ENCODE peak calls at places on chromosomes 3 and 15, in four cellular contexts. E, D, R and W are unnamed samples.

GRCh38 chr3:4750306-4751056 is 228.8 kb upstream of the BHLHE40 start:
- DNase-seq in E (peak; percentile 8), D (no peak), R (no peak), W (no peak)

GRCh38 chr15:95932676-95933075 is 397.8 kb upstream of the NR2F2 start:
- DNase-seq in E (no peak), D (peak; percentile 43), R (no peak), W (no peak)

GRCh38 chr3:128572644-128573105 is 77.9 kb downstream of the RPN1 start:
- DNase-seq in E (no peak), D (peak; percentile 37), R (no peak), W (peak; percentile 9)

GRCh38 chr15:73688455-73688854 is 4.3 kb downstream of the CD276 start:
- DNase-seq in E (no peak), D (no peak), R (no peak), W (no peak)

GRCh38 chr3:112111785-112112402 is 21.2 kb downstream of the GCSAM start:
- DNase-seq in E (peak; percentile 59), D (peak; percentile 83), R (no peak), W (no peak)

GRCh38 chr15:47506543-47507090 is 210.7 kb upstream of the SEMA6D start:
- DNase-seq in E (no peak), D (no peak), R (no peak), W (no peak)

GRCh38 chr3:7977245-7978103 is 524.1 kb upstream of the LMCD1 start:
- DNase-seq in E (peak; percentile 6), D (peak; percentile 26), R (no peak), W (no peak)

GRCh38 chr15:50145451-50145872 is 26.4 kb upstream of the ATP8B4 start:
- DNase-seq in E (peak; percentile 78), D (peak; percentile 90), R (no peak), W (peak; percentile 22)

GRCh38 chr3:63349583-63350177 is 71.6 kb downstream of the SYNPR start:
- DNase-seq in E (peak; percentile 43), D (peak; percentile 59), R (no peak), W (no peak)

GRCh38 chr3:14689247-14689980 is 14.5 kb downstream of the C3orf20 start:
- DNase-seq in E (no peak), D (no peak), R (no peak), W (no peak)

GRCh38 chr15:43514241-43515057 is 3.0 kb upstream of the MAP1A start:
- DNase-seq in E (no peak), D (peak; percentile 95), R (peak; percentile 46), W (no peak)

GRCh38 chr15:99427668-99428361 is 138.0 kb upstream of the MEF2A start:
- DNase-seq in E (no peak), D (no peak), R (no peak), W (no peak)

GRCh38 chr3:196997311-196997710 is 28.7 kb upstream of the PIGZ start:
- DNase-seq in E (no peak), D (no peak), R (no peak), W (no peak)

GRCh38 chr15:63134245-63134644 is 12.6 kb downstream of the LACTB start:
- DNase-seq in E (no peak), D (no peak), R (no peak), W (no peak)

GRCh38 chr3:49377483-49377882 is 19.3 kb upstream of the GPX1 start:
- DNase-seq in E (no peak), D (no peak), R (no peak), W (no peak)

GRCh38 chr15:59522988-59523461 is 85.0 kb downstream of the FAM81A start:
- DNase-seq in E (no peak), D (no peak), R (no peak), W (peak; percentile 41)

GRCh38 chr3:39911465-39912309 is 102.3 kb downstream of the MYRIP start:
- DNase-seq in E (no peak), D (no peak), R (no peak), W (no peak)

GRCh38 chr15:90814193-90814811 is 54.1 kb upstream of the FURIN start:
- DNase-seq in E (no peak), D (no peak), R (no peak), W (no peak)

GRCh38 chr3:108118038-108118727 is 27.4 kb upstream of the CD47 start:
- DNase-seq in E (no peak), D (no peak), R (no peak), W (no peak)

GRCh38 chr3:118740722-118741290 is 293.8 kb downstream of the IGSF11 start:
- DNase-seq in E (no peak), D (no peak), R (no peak), W (no peak)

GRCh38 chr15:26713498-26713897 is 59.4 kb downstream of the GABRB3 start:
- DNase-seq in E (no peak), D (no peak), R (no peak), W (no peak)

GRCh38 chr3:72678892-72679291 is 169.4 kb downstream of the SHQ1 start:
- DNase-seq in E (no peak), D (no peak), R (no peak), W (no peak)

GRCh38 chr3:157533298-157533870 is 30.2 kb upstream of the VEPH1 start:
- DNase-seq in E (no peak), D (no peak), R (no peak), W (no peak)

GRCh38 chr15:100291106-100291505 is 50.7 kb downstream of the ADAMTS17 start:
- DNase-seq in E (no peak), D (peak; percentile 57), R (no peak), W (no peak)

DNA sequence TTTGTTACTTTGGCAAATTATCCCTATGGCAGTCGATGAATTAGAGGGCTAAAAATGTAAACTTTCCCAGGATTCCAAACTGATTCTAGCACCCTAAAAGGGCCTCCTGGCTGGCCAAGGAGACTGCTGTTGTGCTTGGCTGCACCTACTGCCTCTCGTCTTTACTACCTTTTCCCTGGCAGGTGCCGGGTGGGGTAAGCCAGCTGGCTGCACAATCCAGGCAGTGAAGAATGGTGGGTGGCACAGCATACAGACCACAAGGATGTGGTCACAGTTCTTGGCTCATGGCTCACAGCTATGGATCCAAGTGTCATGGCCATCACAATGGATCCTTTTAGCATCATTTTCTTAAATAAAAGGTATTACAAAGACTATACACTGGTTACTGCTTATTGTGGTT is 20.7 kb upstream of the SLC25A26 start:
- DNase-seq in E (no peak), D (peak; percentile 46), R (no peak), W (no peak)
- H3K27ac ChIP-seq in E (no peak overlapping the region), D (no peak overlapping the region), R (no peak overlapping the region), W (no peak overlapping the region)

GRCh38 chr3:187949093-187949820 is 204.0 kb upstream of the BCL6 start:
- DNase-seq in E (no peak), D (no peak), R (no peak), W (no peak)
- H3K4me1 ChIP-seq in E (no peaks in the 10 kb centered on the region), D (no peaks in the 10 kb centered on the region), R (peaks cover 2% of the 10 kb centered on the region), W (peaks cover 20% of the 10 kb centered on the region)

GRCh38 chr3:195169011-195169410 is 101.9 kb downstream of the XXYLT1 start:
- DNase-seq in E (no peak), D (no peak), R (no peak), W (no peak)

GRCh38 chr3:195170521-195170920 is 100.4 kb downstream of the XXYLT1 start:
- DNase-seq in E (no peak), D (no peak), R (no peak), W (no peak)

GRCh38 chr3:195172285-195172684 is 98.7 kb downstream of the XXYLT1 start:
- DNase-seq in E (no peak), D (no peak), R (no peak), W (no peak)

GRCh38 chr3:195172896-195173295 is 98.1 kb downstream of the XXYLT1 start:
- DNase-seq in E (no peak), D (no peak), R (no peak), W (no peak)

DNA sequence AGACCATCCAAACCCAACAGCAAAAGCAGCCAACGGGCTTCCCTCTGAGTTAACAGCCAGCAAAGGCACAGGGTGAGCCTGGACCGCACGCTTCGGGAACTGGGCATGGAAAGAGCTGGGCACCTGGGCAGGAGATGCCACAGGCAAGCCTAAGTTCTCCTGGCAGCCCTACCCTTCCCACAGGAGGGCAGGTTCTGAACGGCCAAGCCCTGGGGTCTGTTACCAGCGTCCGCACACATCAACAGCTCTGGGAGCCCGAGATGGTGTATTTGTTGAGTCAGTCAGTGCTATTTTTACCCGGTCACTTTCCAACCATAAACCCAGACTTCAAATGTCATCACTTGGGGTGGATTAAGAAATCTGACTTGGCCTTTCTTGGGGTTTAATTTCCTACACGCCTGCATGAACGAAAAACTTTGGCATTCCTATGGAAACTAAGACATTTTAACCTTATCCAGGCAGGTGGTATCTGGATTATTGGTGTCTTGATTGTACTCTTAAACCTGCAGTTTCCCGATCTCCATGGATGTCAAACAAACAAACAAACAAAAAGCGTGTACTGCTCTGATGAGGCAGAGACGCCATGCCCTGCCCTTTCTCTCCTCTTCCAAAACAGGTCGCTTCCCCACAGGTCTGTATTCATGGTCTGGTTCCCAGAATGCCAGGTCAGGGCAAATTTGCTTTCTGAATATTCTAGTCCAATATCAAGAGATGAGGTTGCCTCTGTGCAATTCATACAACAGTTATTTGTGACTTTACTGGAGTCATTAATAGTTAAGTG is 99.7 kb downstream of the XXYLT1 start:
- DNase-seq in E (no peak), D (no peak), R (no peak), W (no peak)
- H3K27ac ChIP-seq in E (no peak overlapping the region), D (no peak overlapping the region), R (no peak overlapping the region), W (no peak overlapping the region)

GRCh38 chr3:78267235-78267634 is 1227.3 kb downstream of the ROBO2 start:
- DNase-seq in E (no peak), D (no peak), R (no peak), W (no peak)
- H3K4me1 ChIP-seq in E (no peaks in the 10 kb centered on the region), D (no peaks in the 10 kb centered on the region), R (no peaks in the 10 kb centered on the region), W (no peaks in the 10 kb centered on the region)